ENCODE peak calls at places on chromosomes 12 and 14, in seven cellular contexts. C is T-cell, W is left lung, K is frontal cortex, V is H1, D is GM10248, F is NCI-H1092. J is an unnamed sample.

GRCh38 chr12:48969847-48970701 is 1.5 kb downstream of the WNT10B start:
- DNase-seq in C (no peak), K (no peak), D (peak; percentile 66), F (no peak), V (no peak), W (peak; percentile 79), J (no peak)

GRCh38 chr14:30638926-30639325 is 16.8 kb downstream of the SCFD1 start:
- DNase-seq in F (no peak), D (no peak), C (no peak), W (peak; percentile 30), K (no peak), V (no peak), J (no peak)

GRCh38 chr12:31220633-31221565 is 105.1 kb downstream of the SINHCAF start:
- DNase-seq in K (peak; percentile 50), W (no peak), V (no peak), C (no peak), D (peak; percentile 6), F (no peak), J (no peak)

GRCh38 chr14:88541324-88541723 is 13.5 kb downstream of the PTPN21 start:
- DNase-seq in C (no peak), F (no peak), K (no peak), D (no peak), W (no peak), V (no peak), J (no peak)

GRCh38 chr14:86091811-86092210 is 561.9 kb downstream of the FLRT2 start:
- DNase-seq in F (no peak), D (no peak), V (no peak), W (no peak), K (no peak), C (no peak), J (no peak)

GRCh38 chr12:106994579-106995220 is 7.8 kb upstream of the MTERF2 start:
- DNase-seq in K (no peak), F (no peak), C (no peak), W (no peak), V (no peak), D (no peak), J (no peak)

GRCh38 chr12:10214131-10214876 is 1.6 kb downstream of the GABARAPL1 start:
- DNase-seq in F (no peak), K (no peak), C (no peak), D (no peak), V (no peak), W (no peak), J (no peak)

GRCh38 chr14:101705733-101706508 is 55.6 kb upstream of the PPP2R5C start:
- DNase-seq in K (no peak), V (no peak), F (no peak), C (peak; percentile 74), W (peak; percentile 93), D (no peak), J (no peak)

GRCh38 chr12:77299910-77300772 is 234.8 kb upstream of the E2F7 start:
- DNase-seq in F (no peak), D (no peak), W (no peak), V (no peak), C (no peak), K (no peak), J (no peak)

GRCh38 chr12:74537126-74537706 is 419 bp upstream of the ATXN7L3B start:
- DNase-seq in K (peak; percentile 62), C (no peak), D (peak; percentile 67), W (no peak), V (no peak), F (peak; percentile 37), J (peak; percentile 43)

GRCh38 chr14:65880507-65880906 is 468.0 kb downstream of the FUT8 start:
- DNase-seq in K (no peak), F (no peak), V (no peak), D (no peak), C (no peak), W (no peak), J (no peak)

GRCh38 chr14:75196468-75196867 is 20.1 kb upstream of the TMED10 start:
- DNase-seq in K (no peak), F (no peak), W (peak; percentile 51), D (no peak), C (no peak), V (no peak), J (no peak)

GRCh38 chr12:226401-226800 is 12.4 kb upstream of the SLC6A12 start:
- DNase-seq in V (no peak), D (no peak), C (no peak), F (no peak), K (no peak), W (no peak), J (no peak)

GRCh38 chr12:101111441-101111840 is 98.6 kb downstream of the SLC5A8 start:
- DNase-seq in V (no peak), W (no peak), K (no peak), F (no peak), D (no peak), C (no peak), J (no peak)

GRCh38 chr12:57511588-57512325 is 8.6 kb downstream of the DDIT3 start:
- DNase-seq in F (no peak), K (no peak), D (no peak), V (no peak), W (no peak), C (no peak), J (no peak)

GRCh38 chr14:22536853-22537338 is 52.1 kb downstream of the DAD1 start:
- DNase-seq in W (no peak), F (no peak), D (peak; percentile 77), V (no peak), C (peak; percentile 64), K (peak; percentile 37), J (peak; percentile 91)

GRCh38 chr12:6323340-6323994 is 13.0 kb downstream of the PLEKHG6 start:
- DNase-seq in W (no peak), K (peak; percentile 78), V (peak; percentile 72), C (peak; percentile 47), F (no peak), D (peak; percentile 67), J (no peak)

GRCh38 chr14:105418269-105419054 is 1.2 kb upstream of the MTA1 start:
- DNase-seq in V (no peak), W (peak; percentile 64), K (peak; percentile 22), F (no peak), D (no peak), C (no peak), J (no peak)

GRCh38 chr14:72033331-72033730 is 101.1 kb downstream of the RGS6 start:
- DNase-seq in V (no peak), F (no peak), D (no peak), K (no peak), W (no peak), C (no peak), J (no peak)

GRCh38 chr12:90211017-90211416 is 502.4 kb upstream of the ATP2B1 start:
- DNase-seq in C (no peak), K (no peak), W (no peak), V (no peak), F (no peak), D (no peak), J (no peak)

GRCh38 chr12:109296431-109296830 is 12.7 kb downstream of the FOXN4 start:
- DNase-seq in C (no peak), F (no peak), D (no peak), V (no peak), K (no peak), W (no peak), J (no peak)

GRCh38 chr14:71336488-71337192 is 429.4 kb downstream of the PCNX1 start:
- DNase-seq in C (no peak), D (no peak), K (no peak), F (no peak), W (no peak), V (no peak), J (no peak)

GRCh38 chr12:117147639-117148038 is 42.6 kb downstream of the FBXO21 start:
- DNase-seq in D (no peak), V (no peak), W (no peak), K (no peak), F (no peak), C (no peak), J (no peak)

GRCh38 chr12:101743724-101744472 is 4.6 kb upstream of the SYCP3 start:
- DNase-seq in K (no peak), C (peak; percentile 47), F (no peak), V (no peak), D (peak; percentile 28), W (no peak), J (peak; percentile 59)

GRCh38 chr12:54352022-54352531 is 12.2 kb downstream of the GPR84 start:
- DNase-seq in K (no peak), C (peak; percentile 36), F (peak; percentile 98), W (no peak), D (no peak), V (peak; percentile 50), J (no peak)

GRCh38 chr12:131628766-131629448 is 82.0 kb upstream of the SFSWAP start:
- DNase-seq in K (no peak), V (no peak), D (no peak), F (no peak), C (no peak), W (no peak), J (no peak)

GRCh38 chr14:22980672-22981089 is 1.7 kb downstream of the AJUBA start:
- DNase-seq in W (peak; percentile 89), F (no peak), D (no peak), K (no peak), C (no peak), V (no peak), J (no peak)

GRCh38 chr12:70270108-70270507 is 26.9 kb downstream of the CNOT2 start:
- DNase-seq in W (no peak), K (no peak), V (no peak), F (no peak), C (no peak), D (no peak), J (no peak)

GRCh38 chr12:92437452-92437851 is 265.3 kb upstream of the PLEKHG7 start:
- DNase-seq in F (no peak), W (no peak), C (no peak), V (no peak), D (no peak), K (no peak), J (no peak)

GRCh38 chr14:21241218-21241819 is 27.9 kb downstream of the HNRNPC start:
- DNase-seq in D (no peak), V (no peak), C (no peak), W (no peak), F (no peak), K (no peak), J (no peak)

GRCh38 chr14:106883218-106883692 is 1356.9 kb downstream of the TMEM121 start:
- DNase-seq in K (no peak), C (peak; percentile 40), F (no peak), W (peak; percentile 77), D (no peak), V (no peak), J (no peak)

GRCh38 chr12:40650038-40650704 is 42.1 kb upstream of the CNTN1 start:
- DNase-seq in K (no peak), D (no peak), F (no peak), W (no peak), C (no peak), V (no peak), J (no peak)

GRCh38 chr12:52191841-52192791 is at the start of gene KRT80:
- DNase-seq in C (no peak), V (no peak), D (no peak), K (peak; percentile 81), W (peak; percentile 91), F (peak; percentile 29), J (no peak)

GRCh38 chr12:2401040-2401439 is 348.3 kb downstream of the CACNA1C start:
- DNase-seq in F (no peak), C (no peak), V (no peak), W (no peak), K (no peak), D (no peak), J (no peak)

GRCh38 chr12:96134200-96134599 is 60.0 kb upstream of the ELK3 start:
- DNase-seq in K (no peak), W (no peak), F (no peak), C (no peak), D (no peak), V (no peak), J (no peak)

J was measured in GM12864.